ENCODE peak calls at places on chromosomes 7 and 10, in seven cellular contexts. One of them, this sample, is unnamed.
A peak's percentile ranks its signal among the peaks of the same experiment; 100 is the strongest.

GRCh38 chr7:778271-778967 is 51.3 kb upstream of the PRKAR1B start:
- DNase-seq in endothelial cell: no peak
- DNase-seq in RWPE1: no peak
- DNase-seq in fibroblast of lung: no peak
- DNase-seq in fibroblast of pulmonary artery: no peak
- DNase-seq in psoas muscle: no peak
- DNase-seq in vagina: no peak
- DNase-seq in this sample: no peak

GRCh38 chr10:132198381-132199181 is 11.8 kb downstream of the DPYSL4 start:
- DNase-seq in endothelial cell: no peak
- DNase-seq in RWPE1: no peak
- DNase-seq in fibroblast of lung: no peak
- DNase-seq in fibroblast of pulmonary artery: no peak
- DNase-seq in psoas muscle: peak; percentile 10
- DNase-seq in vagina: no peak
- DNase-seq in this sample: no peak

GRCh38 chr7:26853788-26854393 is 10.5 kb downstream of the SKAP2 start:
- DNase-seq in endothelial cell: no peak
- DNase-seq in RWPE1: no peak
- DNase-seq in fibroblast of lung: peak; percentile 87
- DNase-seq in fibroblast of pulmonary artery: peak; percentile 66
- DNase-seq in psoas muscle: no peak
- DNase-seq in vagina: no peak
- DNase-seq in this sample: peak; percentile 70

GRCh38 chr10:21363753-21364104 is 161.8 kb downstream of the SKIDA1 start:
- DNase-seq in endothelial cell: no peak
- DNase-seq in RWPE1: no peak
- DNase-seq in fibroblast of lung: no peak
- DNase-seq in fibroblast of pulmonary artery: peak; percentile 14
- DNase-seq in psoas muscle: no peak
- DNase-seq in vagina: no peak
- DNase-seq in this sample: peak; percentile 30

GRCh38 chr7:27205325-27206280 is 5.7 kb upstream of the HOXA13 start:
- DNase-seq in endothelial cell: no peak
- DNase-seq in RWPE1: no peak
- DNase-seq in fibroblast of lung: no peak
- DNase-seq in fibroblast of pulmonary artery: no peak
- DNase-seq in psoas muscle: no peak
- DNase-seq in vagina: peak; percentile 87
- DNase-seq in this sample: no peak

GRCh38 chr10:79387974-79388850 is 40.9 kb downstream of the PPIF start:
- DNase-seq in endothelial cell: no peak
- DNase-seq in RWPE1: no peak
- DNase-seq in fibroblast of lung: no peak
- DNase-seq in fibroblast of pulmonary artery: no peak
- DNase-seq in psoas muscle: no peak
- DNase-seq in vagina: no peak
- DNase-seq in this sample: no peak

GRCh38 chr10:84344560-84344959 is 16.2 kb downstream of the CCSER2 start:
- DNase-seq in endothelial cell: no peak
- DNase-seq in RWPE1: no peak
- DNase-seq in fibroblast of lung: no peak
- DNase-seq in fibroblast of pulmonary artery: no peak
- DNase-seq in psoas muscle: no peak
- DNase-seq in vagina: no peak
- DNase-seq in this sample: no peak

GRCh38 chr7:91082854-91083495 is 181.3 kb upstream of the FZD1 start:
- DNase-seq in endothelial cell: no peak
- DNase-seq in RWPE1: peak; percentile 17
- DNase-seq in fibroblast of lung: peak; percentile 73
- DNase-seq in fibroblast of pulmonary artery: peak; percentile 67
- DNase-seq in psoas muscle: no peak
- DNase-seq in vagina: no peak
- DNase-seq in this sample: no peak

GRCh38 chr7:45347804-45348203 is 190.2 kb downstream of the RAMP3 start:
- DNase-seq in endothelial cell: no peak
- DNase-seq in RWPE1: peak; percentile 61
- DNase-seq in fibroblast of lung: no peak
- DNase-seq in fibroblast of pulmonary artery: no peak
- DNase-seq in psoas muscle: no peak
- DNase-seq in vagina: no peak
- DNase-seq in this sample: peak; percentile 55

GRCh38 chr7:30068117-30068516 is 39.9 kb downstream of the PLEKHA8 start:
- DNase-seq in endothelial cell: no peak
- DNase-seq in RWPE1: peak; percentile 37
- DNase-seq in fibroblast of lung: peak; percentile 69
- DNase-seq in fibroblast of pulmonary artery: peak; percentile 79
- DNase-seq in psoas muscle: no peak
- DNase-seq in vagina: no peak
- DNase-seq in this sample: peak; percentile 74

GRCh38 chr10:93954726-93955363 is 38.9 kb upstream of the PLCE1 start:
- DNase-seq in endothelial cell: no peak
- DNase-seq in RWPE1: peak; percentile 13
- DNase-seq in fibroblast of lung: peak; percentile 48
- DNase-seq in fibroblast of pulmonary artery: peak; percentile 8
- DNase-seq in psoas muscle: no peak
- DNase-seq in vagina: no peak
- DNase-seq in this sample: peak; percentile 57

GRCh38 chr7:66894463-66895080 is 26.5 kb upstream of the TMEM248 start:
- DNase-seq in endothelial cell: peak; percentile 18
- DNase-seq in RWPE1: peak; percentile 4
- DNase-seq in fibroblast of lung: peak; percentile 24
- DNase-seq in fibroblast of pulmonary artery: peak; percentile 28
- DNase-seq in psoas muscle: no peak
- DNase-seq in vagina: no peak
- DNase-seq in this sample: peak; percentile 44

GRCh38 chr10:50992972-50993766 is 81.1 kb upstream of the PRKG1 start:
- DNase-seq in endothelial cell: no peak
- DNase-seq in RWPE1: no peak
- DNase-seq in fibroblast of lung: peak; percentile 91
- DNase-seq in fibroblast of pulmonary artery: peak; percentile 88
- DNase-seq in psoas muscle: peak; percentile 15
- DNase-seq in vagina: no peak
- DNase-seq in this sample: peak; percentile 86

GRCh38 chr7:131336956-131337355 is 9.3 kb downstream of the MKLN1 start:
- DNase-seq in endothelial cell: no peak
- DNase-seq in RWPE1: no peak
- DNase-seq in fibroblast of lung: peak; percentile 44
- DNase-seq in fibroblast of pulmonary artery: peak; percentile 37
- DNase-seq in psoas muscle: no peak
- DNase-seq in vagina: no peak
- DNase-seq in this sample: no peak

GRCh38 chr7:27172823-27173411 is 1.2 kb downstream of the HOXA10 start:
- DNase-seq in endothelial cell: no peak
- DNase-seq in RWPE1: no peak
- DNase-seq in fibroblast of lung: no peak
- DNase-seq in fibroblast of pulmonary artery: no peak
- DNase-seq in psoas muscle: no peak
- DNase-seq in vagina: no peak
- DNase-seq in this sample: peak; percentile 91

GRCh38 chr7:153543232-153543631 is 509.0 kb upstream of the DPP6 start:
- DNase-seq in endothelial cell: no peak
- DNase-seq in RWPE1: no peak
- DNase-seq in fibroblast of lung: no peak
- DNase-seq in fibroblast of pulmonary artery: no peak
- DNase-seq in psoas muscle: no peak
- DNase-seq in vagina: no peak
- DNase-seq in this sample: no peak

GRCh38 chr10:132872658-132873057 is 69.7 kb downstream of the CFAP46 start:
- DNase-seq in endothelial cell: no peak
- DNase-seq in RWPE1: no peak
- DNase-seq in fibroblast of lung: no peak
- DNase-seq in fibroblast of pulmonary artery: no peak
- DNase-seq in psoas muscle: no peak
- DNase-seq in vagina: no peak
- DNase-seq in this sample: no peak

GRCh38 chr10:125161570-125162139 is 1.3 kb upstream of the CTBP2 start:
- DNase-seq in endothelial cell: peak; percentile 37
- DNase-seq in RWPE1: no peak
- DNase-seq in fibroblast of lung: peak; percentile 77
- DNase-seq in fibroblast of pulmonary artery: no peak
- DNase-seq in psoas muscle: peak; percentile 29
- DNase-seq in vagina: no peak
- DNase-seq in this sample: no peak

GRCh38 chr7:45400680-45401079 is 173.5 kb upstream of the ADCY1 start:
- DNase-seq in endothelial cell: no peak
- DNase-seq in RWPE1: no peak
- DNase-seq in fibroblast of lung: no peak
- DNase-seq in fibroblast of pulmonary artery: no peak
- DNase-seq in psoas muscle: no peak
- DNase-seq in vagina: peak; percentile 79
- DNase-seq in this sample: no peak

GRCh38 chr7:131517218-131517923 is 39.1 kb downstream of the PODXL start:
- DNase-seq in endothelial cell: no peak
- DNase-seq in RWPE1: no peak
- DNase-seq in fibroblast of lung: no peak
- DNase-seq in fibroblast of pulmonary artery: no peak
- DNase-seq in psoas muscle: no peak
- DNase-seq in vagina: no peak
- DNase-seq in this sample: no peak

DNA sequence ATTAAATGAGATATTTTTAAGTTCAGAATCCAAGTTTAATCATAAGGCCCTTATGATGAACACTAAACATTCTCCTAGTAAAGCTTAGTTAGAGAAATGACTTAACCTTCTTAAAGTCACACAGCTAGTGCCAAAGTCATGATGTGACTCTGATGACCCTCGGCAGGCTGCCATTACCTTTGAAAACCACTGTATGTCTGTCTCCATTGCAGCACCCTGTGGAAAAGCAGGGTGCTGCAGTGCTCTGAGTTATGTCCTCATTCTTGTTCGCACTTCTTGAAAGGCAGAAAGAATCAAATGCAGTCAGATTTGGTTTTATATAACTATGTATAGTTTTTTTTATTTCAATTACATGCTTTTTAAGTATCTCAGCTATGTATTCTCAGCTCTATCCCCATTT is 105.0 kb downstream of the PHTF2 start:
- DNase-seq in endothelial cell: no peak
- DNase-seq in RWPE1: peak; percentile 4
- DNase-seq in fibroblast of lung: no peak
- DNase-seq in fibroblast of pulmonary artery: no peak
- DNase-seq in psoas muscle: peak; percentile 22
- DNase-seq in vagina: no peak
- DNase-seq in this sample: peak; percentile 11
- TF ChIP-seq CTCF in endothelial cell: no peak
- TF ChIP-seq CTCF in RWPE1: no peak
- TF ChIP-seq CTCF in fibroblast of lung: peak; percentile 23
- TF ChIP-seq CTCF in fibroblast of pulmonary artery: peak; percentile 20
- TF ChIP-seq CTCF in psoas muscle: peak; percentile 62
- TF ChIP-seq CTCF in vagina: no peak
- TF ChIP-seq CTCF in this sample: peak; percentile 37

GRCh38 chr10:42868530-42868929 is 85.9 kb downstream of the BMS1 start:
- DNase-seq in endothelial cell: no peak
- DNase-seq in RWPE1: no peak
- DNase-seq in fibroblast of lung: no peak
- DNase-seq in fibroblast of pulmonary artery: no peak
- DNase-seq in psoas muscle: no peak
- DNase-seq in vagina: no peak
- DNase-seq in this sample: no peak

GRCh38 chr10:42866115-42866995 is 83.8 kb downstream of the BMS1 start:
- DNase-seq in endothelial cell: peak; percentile 89
- DNase-seq in RWPE1: peak; percentile 71
- DNase-seq in fibroblast of lung: peak; percentile 67
- DNase-seq in fibroblast of pulmonary artery: peak; percentile 80
- DNase-seq in psoas muscle: peak; percentile 81
- DNase-seq in vagina: no peak
- DNase-seq in this sample: peak; percentile 88

GRCh38 chr10:42867571-42867970 is 85.0 kb downstream of the BMS1 start:
- DNase-seq in endothelial cell: no peak
- DNase-seq in RWPE1: no peak
- DNase-seq in fibroblast of lung: no peak
- DNase-seq in fibroblast of pulmonary artery: no peak
- DNase-seq in psoas muscle: no peak
- DNase-seq in vagina: no peak
- DNase-seq in this sample: no peak

GRCh38 chr10:42865716-42866114 is 83.1 kb downstream of the BMS1 start:
- DNase-seq in endothelial cell: no peak
- DNase-seq in RWPE1: no peak
- DNase-seq in fibroblast of lung: no peak
- DNase-seq in fibroblast of pulmonary artery: no peak
- DNase-seq in psoas muscle: no peak
- DNase-seq in vagina: peak; percentile 64
- DNase-seq in this sample: no peak

GRCh38 chr10:42864575-42864974 is 82.0 kb downstream of the BMS1 start:
- DNase-seq in endothelial cell: peak; percentile 40
- DNase-seq in RWPE1: no peak
- DNase-seq in fibroblast of lung: peak; percentile 7
- DNase-seq in fibroblast of pulmonary artery: peak; percentile 13
- DNase-seq in psoas muscle: no peak
- DNase-seq in vagina: no peak
- DNase-seq in this sample: peak; percentile 7
- TF ChIP-seq CTCF in endothelial cell: no peak
- TF ChIP-seq CTCF in RWPE1: no peak
- TF ChIP-seq CTCF in fibroblast of lung: peak; percentile 32
- TF ChIP-seq CTCF in fibroblast of pulmonary artery: peak; percentile 47
- TF ChIP-seq CTCF in psoas muscle: no peak
- TF ChIP-seq CTCF in vagina: no peak
- TF ChIP-seq CTCF in this sample: peak; percentile 31

DNA sequence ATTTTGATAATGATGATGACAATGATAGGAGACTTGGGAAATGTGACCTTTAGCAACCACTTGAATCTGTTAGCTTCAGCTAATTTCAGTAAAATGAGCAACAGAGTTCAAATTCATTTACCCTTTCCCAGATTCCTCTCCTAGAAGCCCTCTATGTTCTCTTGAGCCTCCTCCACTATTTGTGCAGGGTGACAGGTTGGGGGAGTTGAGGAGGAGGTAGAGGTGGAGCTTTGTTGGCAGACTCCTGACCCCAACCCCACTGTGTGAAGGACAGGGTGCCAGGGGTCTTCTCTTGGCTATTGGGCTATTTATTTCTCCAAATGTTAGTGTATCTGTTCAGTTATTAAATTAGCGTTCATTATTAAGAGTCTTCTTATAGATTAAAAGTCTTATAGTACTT is 422.3 kb downstream of the GFRA1 start:
- DNase-seq in endothelial cell: no peak
- DNase-seq in RWPE1: no peak
- DNase-seq in fibroblast of lung: no peak
- DNase-seq in fibroblast of pulmonary artery: no peak
- DNase-seq in psoas muscle: no peak
- DNase-seq in vagina: no peak
- DNase-seq in this sample: no peak
- TF ChIP-seq CTCF in endothelial cell: no peak
- TF ChIP-seq CTCF in RWPE1: no peak
- TF ChIP-seq CTCF in fibroblast of lung: no peak
- TF ChIP-seq CTCF in fibroblast of pulmonary artery: no peak
- TF ChIP-seq CTCF in psoas muscle: no peak
- TF ChIP-seq CTCF in vagina: no peak
- TF ChIP-seq CTCF in this sample: no peak

DNA sequence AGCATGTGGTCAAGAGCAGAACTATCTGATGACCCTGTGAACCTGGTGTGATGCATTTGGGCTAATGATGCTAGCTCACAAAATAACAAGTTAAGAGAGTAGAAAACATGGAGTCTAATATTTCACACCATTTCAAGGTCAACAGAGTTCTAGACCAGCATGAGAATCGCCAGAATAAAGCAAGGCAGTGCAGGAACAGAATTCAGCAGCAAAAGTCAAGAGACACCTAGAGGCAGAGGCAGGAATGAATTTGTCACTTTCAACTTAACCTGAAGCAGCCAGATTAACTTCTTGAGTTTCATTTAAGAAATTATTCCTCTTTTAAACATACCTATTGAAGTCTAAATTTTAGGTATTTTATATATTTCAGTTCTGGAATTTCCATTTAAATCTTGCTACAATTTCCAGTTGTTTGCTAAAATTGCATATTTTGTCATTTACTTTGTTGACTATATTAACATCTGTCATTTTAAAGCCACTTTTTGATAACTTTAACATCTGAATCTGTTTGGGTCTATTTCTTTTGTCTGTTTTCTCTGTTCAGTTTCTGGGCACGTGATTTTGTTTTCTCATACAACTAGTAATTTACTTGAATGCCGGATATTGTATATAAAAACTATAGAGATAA is 44.2 kb upstream of the PRSS58 start:
- DNase-seq in endothelial cell: no peak
- DNase-seq in RWPE1: peak; percentile 13
- DNase-seq in fibroblast of lung: no peak
- DNase-seq in fibroblast of pulmonary artery: no peak
- DNase-seq in psoas muscle: no peak
- DNase-seq in vagina: no peak
- DNase-seq in this sample: no peak
- TF ChIP-seq CTCF in endothelial cell: peak; percentile 57
- TF ChIP-seq CTCF in RWPE1: peak; percentile 62
- TF ChIP-seq CTCF in fibroblast of lung: peak; percentile 30
- TF ChIP-seq CTCF in fibroblast of pulmonary artery: no peak
- TF ChIP-seq CTCF in psoas muscle: no peak
- TF ChIP-seq CTCF in vagina: no peak
- TF ChIP-seq CTCF in this sample: peak; percentile 31